ENCODE peak calls at places on chromosome 1, in nine cellular contexts. B, D, E, L, V, O, A, K and N are unnamed samples. For H3K27me3, the result is how much of the 10 kb centered on the place peaks cover.

GRCh38 chr1:177984761-177985160 is 14.9 kb upstream of the SEC16B start:
- DNase-seq in B (no peak), D (no peak), E (no peak), L (no peak), V (no peak), O (no peak), A (no peak), K (no peak), N (no peak)

GRCh38 chr1:38648417-38648816 is 211.2 kb downstream of the RRAGC start:
- DNase-seq in B (no peak), D (no peak), E (no peak), L (no peak), V (no peak), O (no peak), A (no peak), K (no peak), N (no peak)

GRCh38 chr1:238331557-238331956 is 440.8 kb upstream of the ZP4 start:
- DNase-seq in B (no peak), D (no peak), E (no peak), L (no peak), V (no peak), O (no peak), A (no peak), K (no peak), N (no peak)

GRCh38 chr1:68331117-68331865 is 99.0 kb upstream of the WLS start:
- DNase-seq in B (no peak), D (no peak), E (peak), L (no peak), V (no peak), O (no peak), A (no peak), K (no peak), N (no peak)

GRCh38 chr1:7358346-7358745 is 412.8 kb upstream of the VAMP3 start:
- DNase-seq in B (no peak), D (no peak), E (no peak), L (no peak), V (peak), O (no peak), A (no peak), K (no peak), N (no peak)

GRCh38 chr1:221687731-221688487 is 54.0 kb downstream of the DUSP10 start:
- DNase-seq in B (no peak), D (no peak), E (no peak), L (no peak), V (no peak), O (no peak), A (no peak), K (no peak), N (no peak)

GRCh38 chr1:8844421-8845063 is 27.1 kb upstream of the RERE start:
- DNase-seq in B (no peak), D (no peak), E (no peak), L (no peak), V (peak), O (no peak), A (no peak), K (no peak), N (no peak)

GRCh38 chr1:2314803-2315710 is 76.3 kb downstream of the MORN1 start:
- DNase-seq in B (no peak), D (peak), E (peak), L (no peak), V (peak), O (no peak), A (no peak), K (no peak), N (no peak)

GRCh38 chr1:230631477-230631876 is 10.8 kb upstream of the COG2 start:
- DNase-seq in B (no peak), D (no peak), E (no peak), L (no peak), V (no peak), O (no peak), A (no peak), K (no peak), N (no peak)

GRCh38 chr1:109201123-109201703 is 12.5 kb upstream of the SARS1 start:
- DNase-seq in B (no peak), D (peak), E (peak), L (peak), V (no peak), O (no peak), A (peak), K (no peak), N (peak)

GRCh38 chr1:211095381-211095780 is 38.6 kb downstream of the KCNH1 start:
- DNase-seq in B (no peak), D (no peak), E (no peak), L (no peak), V (no peak), O (no peak), A (no peak), K (no peak), N (no peak)

GRCh38 chr1:71269823-71270222 is 189.0 kb upstream of the ZRANB2 start:
- DNase-seq in B (no peak), D (no peak), E (no peak), L (no peak), V (no peak), O (no peak), A (no peak), K (no peak), N (no peak)

GRCh38 chr1:6519935-6520621 is 28.6 kb upstream of the PLEKHG5 start:
- DNase-seq in B (no peak), D (no peak), E (no peak), L (no peak), V (peak), O (peak), A (no peak), K (peak), N (peak)

GRCh38 chr1:39946216-39946615 is 8.7 kb upstream of the MFSD2A start:
- DNase-seq in B (no peak), D (no peak), E (no peak), L (no peak), V (no peak), O (no peak), A (no peak), K (no peak), N (no peak)

GRCh38 chr1:164610528-164611222 is 51.7 kb downstream of the PBX1 start:
- DNase-seq in B (no peak), D (no peak), E (no peak), L (no peak), V (no peak), O (no peak), A (no peak), K (no peak), N (no peak)

GRCh38 chr1:35577071-35577998 is 4.2 kb downstream of the TFAP2E start:
- DNase-seq in B (no peak), D (peak), E (peak), L (no peak), V (no peak), O (no peak), A (no peak), K (peak), N (peak)

GRCh38 chr1:17335821-17336718 is 28.1 kb downstream of the PADI4 start:
- DNase-seq in B (no peak), D (peak), E (peak), L (peak), V (peak), O (peak), A (peak), K (peak), N (peak)

GRCh38 chr1:156253634-156254033 is 5.8 kb upstream of the PAQR6 start:
- DNase-seq in B (no peak), D (no peak), E (no peak), L (no peak), V (no peak), O (no peak), A (no peak), K (no peak), N (no peak)

GRCh38 chr1:225480825-225481434 is 53.1 kb upstream of the LBR start:
- DNase-seq in B (no peak), D (peak), E (peak), L (no peak), V (no peak), O (no peak), A (peak), K (peak), N (peak)

GRCh38 chr1:224340711-224341384 is 10.9 kb upstream of the NVL start:
- DNase-seq in B (no peak), D (peak), E (peak), L (peak), V (no peak), O (no peak), A (peak), K (no peak), N (peak)

GRCh38 chr1:5707566-5708178 is 284.6 kb downstream of the NPHP4 start:
- DNase-seq in B (peak), D (no peak), E (no peak), L (no peak), V (peak), O (no peak), A (no peak), K (peak), N (no peak)

GRCh38 chr1:115829023-115829674 is 11.8 kb downstream of the NHLH2 start:
- DNase-seq in B (no peak), D (no peak), E (no peak), L (no peak), V (no peak), O (no peak), A (no peak), K (no peak), N (peak)

GRCh38 chr1:208101661-208102431 is 142.3 kb downstream of the PLXNA2 start:
- DNase-seq in B (no peak), D (no peak), E (peak), L (peak), V (peak), O (no peak), A (no peak), K (no peak), N (peak)

GRCh38 chr1:89822109-89822962 is 1.5 kb downstream of the LRRC8D start:
- DNase-seq in B (no peak), D (no peak), E (no peak), L (no peak), V (no peak), O (no peak), A (no peak), K (no peak), N (no peak)

GRCh38 chr1:82485591-82486369 is 685.0 kb downstream of the ADGRL2 start:
- DNase-seq in B (no peak), D (no peak), E (no peak), L (no peak), V (peak), O (peak), A (no peak), K (no peak), N (peak)

GRCh38 chr1:56569661-56570060 is 9.7 kb downstream of the PLPP3 start:
- DNase-seq in B (no peak), D (no peak), E (no peak), L (peak), V (no peak), O (peak), A (no peak), K (peak), N (no peak)

GRCh38 chr1:3585940-3586568 is 25.3 kb downstream of the MEGF6 start:
- DNase-seq in B (no peak), D (no peak), E (no peak), L (no peak), V (no peak), O (no peak), A (no peak), K (no peak), N (no peak)

GRCh38 chr1:189851806-189852367 is 625.8 kb downstream of the BRINP3 start:
- DNase-seq in B (no peak), D (no peak), E (no peak), L (no peak), V (no peak), O (no peak), A (no peak), K (no peak), N (no peak)

GRCh38 chr1:31757204-31757679 is 6.9 kb downstream of the ADGRB2 start:
- DNase-seq in B (no peak), D (no peak), E (no peak), L (no peak), V (no peak), O (no peak), A (no peak), K (no peak), N (peak)

GRCh38 chr1:54347955-54348699 is 58.1 kb downstream of the SSBP3 start:
- DNase-seq in B (no peak), D (peak), E (no peak), L (peak), V (no peak), O (peak), A (peak), K (no peak), N (no peak)

GRCh38 chr1:177547200-177547599 is 376.4 kb downstream of the BRINP2 start:
- DNase-seq in B (no peak), D (no peak), E (no peak), L (no peak), V (no peak), O (no peak), A (no peak), K (no peak), N (no peak)

GRCh38 chr1:233569636-233570035 is 44.3 kb upstream of the KCNK1 start:
- DNase-seq in B (no peak), D (no peak), E (no peak), L (no peak), V (no peak), O (no peak), A (no peak), K (no peak), N (no peak)

DNA sequence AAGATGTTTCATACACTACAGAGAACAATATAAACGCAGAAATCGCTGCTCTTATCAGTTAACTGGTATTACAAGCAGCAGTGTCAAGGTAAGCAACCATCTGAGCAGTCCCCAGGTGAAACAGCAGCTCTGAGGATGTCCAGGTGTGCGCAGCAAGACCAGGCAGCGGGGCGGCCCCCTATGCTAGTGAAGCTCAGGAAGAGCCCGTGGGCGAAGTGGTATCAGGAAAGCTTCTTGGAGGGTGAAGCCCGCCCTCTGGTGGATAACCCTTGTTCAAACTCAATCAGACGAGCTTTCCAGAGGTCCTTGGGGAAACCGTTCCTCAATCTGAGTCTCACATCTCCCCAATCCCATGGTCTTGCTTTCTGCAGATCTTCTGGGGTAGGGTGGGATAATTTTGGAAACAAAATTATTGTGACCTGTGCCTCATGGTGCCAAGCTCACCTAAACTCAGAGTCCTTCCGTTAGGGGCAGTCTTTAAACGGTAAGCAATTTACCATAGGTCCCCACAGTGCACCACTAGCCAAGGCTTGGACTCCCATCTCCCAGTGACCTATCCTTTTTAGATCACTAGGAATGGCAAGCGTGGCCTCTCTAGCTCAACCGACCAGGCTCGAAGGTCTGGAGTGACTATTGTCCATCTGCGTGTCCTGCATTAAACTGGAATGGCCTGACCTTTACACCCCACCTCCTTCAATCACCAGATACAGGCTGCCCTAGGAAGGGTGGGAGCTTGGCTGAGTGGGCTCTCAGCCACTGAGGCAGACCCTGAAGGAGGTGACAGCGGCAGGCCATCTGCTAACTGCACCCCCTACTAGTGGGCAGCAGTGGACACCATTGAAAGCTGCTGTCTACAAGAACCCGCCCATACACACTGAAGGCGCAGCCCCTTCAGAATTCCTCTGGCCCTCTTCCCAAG is 13.6 kb upstream of the FAM110D start:
- DNase-seq in B (peak), D (peak), E (peak), L (peak), V (peak), O (peak), A (peak), K (peak), N (peak)
- H3K27me3 ChIP-seq in B (under half), D (under half), E (under half), L (under half), V (under half), O (under half), A (under half), K (under half), N (under half)

GRCh38 chr1:43446881-43447835 is 6.6 kb downstream of the HYI start:
- DNase-seq in B (peak), D (peak), E (no peak), L (peak), V (no peak), O (no peak), A (no peak), K (no peak), N (no peak)
- TF ChIP-seq POLR2A in B (no peak), D (no peak), E (peak), L (no peak), V (no peak), O (no peak), A (no peak), K (no peak), N (no peak)

GRCh38 chr1:229556551-229556950 is 2.0 kb downstream of the ABCB10 start:
- DNase-seq in B (no peak), D (no peak), E (no peak), L (no peak), V (no peak), O (no peak), A (no peak), K (no peak), N (peak)
- H3K4me3 ChIP-seq in B (no peak), D (peak), E (no peak), L (no peak), V (no peak), O (no peak), A (no peak), K (no peak), N (no peak)

GRCh38 chr1:46484783-46485490 is 4.7 kb upstream of the DMBX1 start:
- DNase-seq in B (no peak), D (no peak), E (no peak), L (no peak), V (no peak), O (no peak), A (no peak), K (no peak), N (no peak)
- H3K27me3 ChIP-seq in B (half or more), D (half or more), E (half or more), L (under half), V (under half), O (under half), A (under half), K (under half), N (under half)

GRCh38 chr1:182841368-182841988 is 2.3 kb downstream of the DHX9 start:
- DNase-seq in B (no peak), D (no peak), E (peak), L (no peak), V (no peak), O (no peak), A (no peak), K (no peak), N (no peak)

GRCh38 chr1:182839209-182840065 is at the start of gene DHX9:
- DNase-seq in B (peak), D (peak), E (peak), L (peak), V (peak), O (peak), A (peak), K (peak), N (peak)

GRCh38 chr1:182833271-182833670 is 5.9 kb upstream of the DHX9 start:
- DNase-seq in B (no peak), D (no peak), E (peak), L (no peak), V (no peak), O (no peak), A (no peak), K (no peak), N (no peak)

DNA sequence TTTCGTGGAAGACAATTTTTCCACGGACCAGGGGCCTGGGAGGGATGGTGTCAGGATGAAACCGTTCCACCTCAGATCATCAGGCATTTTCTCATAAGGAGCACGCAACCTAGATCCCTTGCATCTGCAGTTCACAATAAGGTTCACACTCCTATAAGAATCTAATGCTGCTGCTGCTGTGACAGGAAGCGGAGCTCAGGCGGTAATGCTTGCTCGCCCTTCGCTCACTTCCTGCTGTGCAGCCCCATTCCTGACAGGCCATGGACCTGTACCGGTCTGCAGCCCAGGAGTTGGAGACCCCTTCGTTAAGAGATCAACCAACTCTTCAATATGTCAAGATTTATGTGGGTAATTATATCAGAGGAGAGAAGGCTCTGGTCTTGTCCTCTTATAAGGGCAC is 3.3 kb upstream of the DHX9 start:
- DNase-seq in B (no peak), D (no peak), E (no peak), L (no peak), V (no peak), O (no peak), A (no peak), K (no peak), N (no peak)
- TF ChIP-seq POLR2A in B (no peak), D (no peak), E (no peak), L (no peak), V (no peak), O (no peak), A (no peak), K (no peak), N (no peak)

DNA sequence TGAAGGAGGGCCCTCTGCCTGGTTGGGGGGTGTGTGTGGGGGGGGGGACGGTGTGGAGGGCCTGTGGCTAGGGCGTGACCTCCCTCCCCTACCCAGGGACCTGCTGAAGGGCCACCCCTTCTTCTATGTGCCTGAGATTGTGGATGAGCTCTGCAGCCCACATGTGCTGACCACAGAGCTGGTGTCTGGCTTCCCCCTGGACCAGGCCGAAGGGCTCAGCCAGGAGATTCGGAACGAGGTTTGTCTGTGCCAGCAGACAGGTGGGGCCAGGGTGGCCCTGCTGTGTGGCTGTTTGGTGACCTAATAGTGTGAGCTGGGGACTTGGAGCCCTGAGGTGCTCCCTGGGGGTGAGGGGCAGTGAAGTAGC is 43.9 kb downstream of the COQ8A start:
- DNase-seq in B (peak), D (no peak), E (no peak), L (no peak), V (no peak), O (no peak), A (no peak), K (no peak), N (no peak)
- H3K4me3 ChIP-seq in B (no peak), D (no peak), E (no peak), L (no peak), V (no peak), O (no peak), A (no peak), K (no peak), N (no peak)